ENCODE peak calls at places on chromosomes 4 and X, in seven cellular contexts. X is A549; B is NCI-H1092 treated with DMSO at 0.1 percent for 48 hours; D is stimulated activated CD4-positive, alpha-beta T cell treated with anti-CD3 and anti-CD28 coated beads, Interleukin-15, amount 100 ng/mL, for 24 hours; E is smooth muscle cell of the brain vasculature; H is NCI-H345; L is naive thymus-derived CD4-positive, alpha-beta T cell. N is an unnamed sample.

GRCh38 chr4:1356181-1356998 is 9.4 kb downstream of the UVSSA start:
- DNase-seq in X (peak; percentile 61), B (peak; percentile 9), D (peak; percentile 64), E (no peak), H (peak; percentile 41), L (peak; percentile 41), N (peak; percentile 51)

GRCh38 chrX:153460826-153461225 is 9.6 kb downstream of the HAUS7 start:
- DNase-seq in X (peak; percentile 62), B (peak; percentile 35), D (peak; percentile 50), E (no peak), H (peak; percentile 41), L (peak; percentile 37), N (peak; percentile 54)

GRCh38 chrX:19548279-19548678 is 33.0 kb upstream of the MAP3K15 start:
- DNase-seq in X (no peak), B (no peak), D (no peak), E (no peak), H (no peak), L (no peak), N (no peak)

GRCh38 chr4:165207431-165208321 is at the start of gene KLHL2:
- DNase-seq in X (peak; percentile 55), B (peak; percentile 77), D (peak; percentile 82), E (no peak), H (peak; percentile 63), L (peak; percentile 78), N (peak; percentile 74)

GRCh38 chrX:72100824-72101351 is 30.8 kb downstream of the RTL5 start:
- DNase-seq in X (no peak), B (no peak), D (peak; percentile 70), E (no peak), H (no peak), L (peak; percentile 67), N (peak; percentile 87)

GRCh38 chrX:10450229-10450958 is 170.0 kb downstream of the MID1 start:
- DNase-seq in X (no peak), B (no peak), D (no peak), E (no peak), H (no peak), L (no peak), N (no peak)

GRCh38 chr4:166777760-166778159 is 456.5 kb downstream of the SPOCK3 start:
- DNase-seq in X (no peak), B (no peak), D (no peak), E (no peak), H (no peak), L (no peak), N (no peak)

GRCh38 chr4:24638396-24638875 is 54.1 kb upstream of the DHX15 start:
- DNase-seq in X (no peak), B (no peak), D (no peak), E (no peak), H (no peak), L (no peak), N (no peak)

GRCh38 chrX:29867971-29868370 is 347.4 kb upstream of the MAGEB2 start:
- DNase-seq in X (no peak), B (no peak), D (no peak), E (no peak), H (no peak), L (no peak), N (no peak)

GRCh38 chrX:154021131-154021611 is 1.5 kb upstream of the IRAK1 start:
- DNase-seq in X (no peak), B (no peak), D (peak; percentile 46), E (no peak), H (no peak), L (no peak), N (peak; percentile 49)

GRCh38 chr4:89263265-89263664 is 44.3 kb downstream of the GPRIN3 start:
- DNase-seq in X (no peak), B (no peak), D (no peak), E (no peak), H (no peak), L (no peak), N (no peak)

GRCh38 chr4:7985891-7986441 is 46.3 kb upstream of the AFAP1 start:
- DNase-seq in X (no peak), B (no peak), D (no peak), E (no peak), H (no peak), L (no peak), N (no peak)

GRCh38 chrX:35166023-35166422 is 223.4 kb downstream of the FAM47B start:
- DNase-seq in X (no peak), B (peak; percentile 7), D (no peak), E (no peak), H (no peak), L (no peak), N (no peak)

GRCh38 chr4:11313157-11313943 is 115.3 kb downstream of the HS3ST1 start:
- DNase-seq in X (no peak), B (no peak), D (no peak), E (no peak), H (no peak), L (no peak), N (no peak)

GRCh38 chr4:173494013-173494970 is 35.7 kb downstream of the HAND2 start:
- DNase-seq in X (peak; percentile 80), B (peak; percentile 86), D (peak; percentile 69), E (peak; percentile 28), H (peak; percentile 81), L (peak; percentile 49), N (peak; percentile 72)

GRCh38 chrX:115393271-115393670 is 103.8 kb downstream of the LUZP4 start:
- DNase-seq in X (peak; percentile 14), B (no peak), D (no peak), E (no peak), H (no peak), L (no peak), N (no peak)

GRCh38 chr4:147354271-147354670 is 126.6 kb upstream of the EDNRA start:
- DNase-seq in X (no peak), B (no peak), D (no peak), E (no peak), H (no peak), L (no peak), N (no peak)

GRCh38 chrX:143568467-143568866 is 51.2 kb upstream of the SPANXN3 start:
- DNase-seq in X (no peak), B (no peak), D (no peak), E (no peak), H (no peak), L (no peak), N (no peak)

GRCh38 chrX:103151799-103152198 is 58.9 kb upstream of the NXF3 start:
- DNase-seq in X (no peak), B (no peak), D (no peak), E (no peak), H (no peak), L (no peak), N (no peak)

GRCh38 chr4:98745372-98745771 is 87.0 kb upstream of the TSPAN5 start:
- DNase-seq in X (peak; percentile 30), B (no peak), D (peak; percentile 20), E (no peak), H (no peak), L (no peak), N (peak; percentile 18)

GRCh38 chr4:18075823-18076433 is 54.4 kb upstream of the LCORL start:
- DNase-seq in X (peak; percentile 50), B (peak; percentile 0), D (peak; percentile 45), E (no peak), H (no peak), L (no peak), N (peak; percentile 42)

GRCh38 chrX:37701588-37701987 is 16.0 kb downstream of the XK start:
- DNase-seq in X (no peak), B (peak; percentile 7), D (no peak), E (no peak), H (peak; percentile 43), L (no peak), N (no peak)

GRCh38 chr4:76943790-76944189 is 5.8 kb upstream of the SEPTIN11 start:
- DNase-seq in X (no peak), B (no peak), D (no peak), E (no peak), H (no peak), L (no peak), N (no peak)

GRCh38 chrX:13717697-13718483 is 16.5 kb downstream of the TRAPPC2 start:
- DNase-seq in X (no peak), B (no peak), D (no peak), E (no peak), H (no peak), L (no peak), N (no peak)

GRCh38 chrX:48761674-48762471 is at the start of gene GLOD5:
- DNase-seq in X (peak; percentile 39), B (peak; percentile 57), D (peak; percentile 11), E (no peak), H (peak; percentile 74), L (peak; percentile 20), N (peak; percentile 49)

GRCh38 chr4:169236901-169237626 is 33.7 kb downstream of the SH3RF1 start:
- DNase-seq in X (no peak), B (no peak), D (no peak), E (no peak), H (no peak), L (no peak), N (no peak)

GRCh38 chr4:141538001-141538400 is 98.4 kb upstream of the IL15 start:
- DNase-seq in X (no peak), B (no peak), D (no peak), E (no peak), H (no peak), L (no peak), N (no peak)

GRCh38 chr4:109850601-109851000 is 2.7 kb downstream of the LRIT3 start:
- DNase-seq in X (no peak), B (no peak), D (no peak), E (no peak), H (no peak), L (no peak), N (no peak)

GRCh38 chr4:126264839-126265238 is 950.1 kb downstream of the FAT4 start:
- DNase-seq in X (no peak), B (no peak), D (no peak), E (no peak), H (no peak), L (no peak), N (no peak)

GRCh38 chr4:52290468-52290867 is 239.4 kb downstream of the SPATA18 start:
- DNase-seq in X (no peak), B (no peak), D (no peak), E (no peak), H (no peak), L (no peak), N (no peak)

GRCh38 chrX:11881485-11882170 is 123.6 kb downstream of the MSL3 start:
- DNase-seq in X (peak; percentile 26), B (no peak), D (no peak), E (no peak), H (no peak), L (no peak), N (no peak)